ENCODE peak calls at places on chromosomes 13 and 19, in nine cellular contexts. W, F, V, P, O, A, M, Q and D are unnamed samples.

GRCh38 chr19:48600679-48601382 is 5.7 kb upstream of the SPACA4 start:
- DNase-seq in F (no peak), P (no peak), A (no peak), O (no peak), V (peak; percentile 8), Q (no peak), M (no peak), W (no peak), D (no peak)

GRCh38 chr13:101917475-101917810 is 465.0 kb downstream of the ITGBL1 start:
- DNase-seq in P (no peak), V (no peak), M (no peak), Q (no peak), W (no peak), O (no peak), A (no peak), F (no peak), D (no peak)

GRCh38 chr13:36142735-36143134 is 11.6 kb upstream of the DCLK1 start:
- DNase-seq in V (no peak), Q (no peak), F (no peak), P (no peak), M (no peak), A (no peak), W (no peak), O (no peak), D (no peak)

GRCh38 chr19:6644796-6645195 is 25.2 kb downstream of the TNFSF14 start:
- DNase-seq in W (no peak), F (no peak), M (no peak), O (no peak), V (no peak), A (no peak), Q (no peak), P (no peak), D (no peak)

GRCh38 chr19:55285225-55285890 is 1.6 kb downstream of the BRSK1 start:
- DNase-seq in O (no peak), Q (no peak), M (no peak), A (no peak), V (no peak), W (no peak), F (no peak), P (no peak), D (no peak)

GRCh38 chr13:113298001-113298945 is 1.2 kb downstream of the LAMP1 start:
- DNase-seq in P (no peak), M (no peak), O (no peak), Q (peak; percentile 23), A (no peak), V (no peak), F (peak; percentile 8), W (no peak), D (no peak)

GRCh38 chr19:1948676-1949075 is 7.7 kb downstream of the CSNK1G2 start:
- DNase-seq in P (no peak), F (no peak), W (no peak), M (no peak), V (no peak), A (no peak), O (no peak), Q (no peak), D (no peak)

GRCh38 chr19:13208131-13208963 is 58.1 kb downstream of the IER2 start:
- DNase-seq in F (no peak), Q (peak; percentile 66), P (peak; percentile 30), A (peak; percentile 82), W (peak; percentile 79), V (peak; percentile 66), M (no peak), O (peak; percentile 76), D (peak; percentile 76)

GRCh38 chr13:114135731-114136171 is 3.3 kb upstream of the RASA3 start:
- DNase-seq in F (no peak), A (no peak), O (no peak), Q (no peak), M (no peak), W (no peak), V (no peak), P (no peak), D (no peak)

GRCh38 chr13:113875829-113876228 is 12.0 kb upstream of the GAS6 start:
- DNase-seq in O (no peak), Q (no peak), W (no peak), M (no peak), F (no peak), P (no peak), V (no peak), A (no peak), D (no peak)